ENCODE peak calls at places on chromosomes 13 and 19, in six cellular contexts. One of them, this sample, is unnamed.

GRCh38 chr19:2483084-2483483 is 7.2 kb downstream of the GADD45B start:
- DNase-seq in AG09309: no peak
- DNase-seq in AG10803: no peak
- DNase-seq in PC-3: no peak
- DNase-seq in cardiac fibroblast: no peak
- DNase-seq in CD8-positive, alpha-beta T cell: no peak
- DNase-seq in this sample: no peak

GRCh38 chr13:106322628-106323027 is 212.8 kb downstream of the EFNB2 start:
- DNase-seq in AG09309: no peak
- DNase-seq in CD8-positive, alpha-beta T cell: no peak
- DNase-seq in AG10803: no peak
- DNase-seq in cardiac fibroblast: no peak
- DNase-seq in PC-3: no peak
- DNase-seq in this sample: no peak

GRCh38 chr13:110272651-110273050 is 34.3 kb downstream of the COL4A1 start:
- DNase-seq in PC-3: no peak
- DNase-seq in AG09309: no peak
- DNase-seq in AG10803: no peak
- DNase-seq in CD8-positive, alpha-beta T cell: no peak
- DNase-seq in cardiac fibroblast: no peak
- DNase-seq in this sample: no peak

GRCh38 chr13:73367886-73368285 is 309.1 kb downstream of the KLF5 start:
- DNase-seq in PC-3: no peak
- DNase-seq in cardiac fibroblast: no peak
- DNase-seq in CD8-positive, alpha-beta T cell: no peak
- DNase-seq in AG10803: no peak
- DNase-seq in AG09309: no peak
- DNase-seq in this sample: no peak

GRCh38 chr19:19211499-19212432 is at the start of gene NCAN:
- DNase-seq in cardiac fibroblast: no peak
- DNase-seq in AG09309: no peak
- DNase-seq in PC-3: no peak
- DNase-seq in CD8-positive, alpha-beta T cell: no peak
- DNase-seq in AG10803: no peak
- DNase-seq in this sample: no peak

GRCh38 chr19:48632692-48633147 is 4.5 kb downstream of the DBP start:
- DNase-seq in AG10803: peak
- DNase-seq in AG09309: no peak
- DNase-seq in CD8-positive, alpha-beta T cell: no peak
- DNase-seq in PC-3: no peak
- DNase-seq in cardiac fibroblast: no peak
- DNase-seq in this sample: no peak

GRCh38 chr13:32008518-32009175 is 22.9 kb upstream of the FRY start:
- DNase-seq in AG09309: no peak
- DNase-seq in AG10803: no peak
- DNase-seq in PC-3: no peak
- DNase-seq in cardiac fibroblast: no peak
- DNase-seq in CD8-positive, alpha-beta T cell: no peak
- DNase-seq in this sample: no peak

GRCh38 chr13:85520445-85520844 is 278.8 kb downstream of the SLITRK6 start:
- DNase-seq in PC-3: peak
- DNase-seq in cardiac fibroblast: peak
- DNase-seq in AG09309: no peak
- DNase-seq in AG10803: peak
- DNase-seq in CD8-positive, alpha-beta T cell: no peak
- DNase-seq in this sample: no peak

GRCh38 chr13:95180513-95181245 is 120.6 kb downstream of the ABCC4 start:
- DNase-seq in cardiac fibroblast: peak
- DNase-seq in CD8-positive, alpha-beta T cell: no peak
- DNase-seq in PC-3: no peak
- DNase-seq in AG09309: no peak
- DNase-seq in AG10803: peak
- DNase-seq in this sample: no peak

GRCh38 chr19:14112809-14113385 is 4.7 kb downstream of the PRKACA start:
- DNase-seq in PC-3: no peak
- DNase-seq in AG09309: no peak
- DNase-seq in cardiac fibroblast: peak
- DNase-seq in CD8-positive, alpha-beta T cell: no peak
- DNase-seq in AG10803: no peak
- DNase-seq in this sample: no peak

DNA sequence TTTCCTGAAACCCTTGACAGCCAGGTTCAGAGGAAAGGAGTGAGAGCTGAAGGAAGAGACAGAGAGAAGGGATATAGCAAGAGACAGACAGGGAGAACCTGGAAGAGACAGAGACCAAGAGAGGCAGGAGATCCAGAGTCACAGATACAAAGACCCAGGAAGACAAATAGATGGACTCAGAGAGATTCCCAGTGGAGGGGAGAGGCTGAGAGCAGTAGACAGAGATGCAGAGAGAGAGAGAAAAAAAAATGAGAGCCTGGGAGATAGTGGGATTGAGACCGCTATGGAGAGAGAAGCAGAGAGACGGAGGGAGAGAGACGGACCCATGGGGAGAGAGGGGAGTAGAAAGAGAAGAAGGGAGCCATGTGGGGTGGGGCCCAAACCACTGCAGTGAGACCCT is 763 bp downstream of the FXYD7 start:
- DNase-seq in AG09309: no peak
- DNase-seq in CD8-positive, alpha-beta T cell: no peak
- DNase-seq in AG10803: no peak
- DNase-seq in PC-3: no peak
- DNase-seq in cardiac fibroblast: no peak
- DNase-seq in this sample: no peak
- H3K4me3 ChIP-seq in AG09309: no peak
- H3K4me3 ChIP-seq in CD8-positive, alpha-beta T cell: peak
- H3K4me3 ChIP-seq in AG10803: no peak
- H3K4me3 ChIP-seq in PC-3: no peak
- H3K4me3 ChIP-seq in cardiac fibroblast: no peak
- H3K4me3 ChIP-seq in this sample: peak

GRCh38 chr19:42078058-42078457 is 2.1 kb downstream of the ZNF574 start:
- DNase-seq in cardiac fibroblast: no peak
- DNase-seq in PC-3: no peak
- DNase-seq in CD8-positive, alpha-beta T cell: no peak
- DNase-seq in AG10803: no peak
- DNase-seq in AG09309: no peak
- DNase-seq in this sample: no peak

GRCh38 chr19:42075364-42075615 is 676 bp upstream of the ZNF574 start:
- DNase-seq in AG09309: no peak
- DNase-seq in CD8-positive, alpha-beta T cell: no peak
- DNase-seq in AG10803: no peak
- DNase-seq in cardiac fibroblast: peak
- DNase-seq in PC-3: no peak
- DNase-seq in this sample: no peak

GRCh38 chr19:42075616-42076374 is at the start of gene ZNF574:
- DNase-seq in AG10803: peak
- DNase-seq in PC-3: peak
- DNase-seq in CD8-positive, alpha-beta T cell: peak
- DNase-seq in AG09309: peak
- DNase-seq in cardiac fibroblast: peak
- DNase-seq in this sample: peak

GRCh38 chr19:42076375-42076944 is 494 bp downstream of the ZNF574 start:
- DNase-seq in cardiac fibroblast: no peak
- DNase-seq in CD8-positive, alpha-beta T cell: peak
- DNase-seq in PC-3: peak
- DNase-seq in AG10803: no peak
- DNase-seq in AG09309: no peak
- DNase-seq in this sample: no peak

DNA sequence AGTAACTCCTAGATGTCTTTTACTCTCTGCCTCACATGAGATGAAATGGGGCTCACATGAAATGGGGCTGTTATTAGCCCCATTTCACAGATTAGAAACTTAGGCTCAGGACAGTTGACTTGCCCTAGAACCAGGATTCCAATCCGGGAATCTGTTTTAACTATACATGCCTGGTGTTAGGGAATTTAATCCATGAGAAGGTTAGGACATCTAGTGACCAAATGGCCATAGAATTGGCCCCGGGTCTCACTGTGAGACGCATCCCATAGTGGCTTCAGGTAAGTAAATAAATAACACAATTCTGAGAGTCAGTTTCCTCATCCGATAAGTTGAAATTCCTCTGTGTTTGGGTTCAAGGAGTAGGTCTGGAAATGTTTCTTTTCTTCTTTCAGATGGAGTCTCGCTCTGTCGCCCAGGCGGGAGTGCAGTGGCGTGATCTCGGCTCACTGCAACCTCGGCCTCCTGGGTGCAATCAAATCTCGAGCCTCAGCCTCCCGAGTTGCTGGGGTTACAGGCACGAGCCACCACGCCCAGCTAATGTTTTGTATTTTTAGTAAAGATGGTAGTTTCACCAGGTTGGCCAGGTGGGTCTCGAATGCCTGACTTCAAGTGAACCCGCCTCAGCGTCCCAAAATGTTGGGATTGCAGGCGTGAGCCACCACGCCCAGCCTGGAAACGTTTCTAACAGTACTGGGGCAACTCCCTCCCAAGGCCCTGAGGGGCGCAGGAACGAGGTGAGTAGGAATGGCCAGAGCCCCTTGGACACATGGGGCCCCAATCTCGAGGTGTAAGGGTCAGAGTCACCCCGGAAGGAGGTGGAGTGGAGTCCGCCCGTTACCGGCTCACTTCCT is 1.2 kb upstream of the ZNF574 start:
- DNase-seq in PC-3: no peak
- DNase-seq in AG09309: no peak
- DNase-seq in CD8-positive, alpha-beta T cell: no peak
- DNase-seq in AG10803: no peak
- DNase-seq in cardiac fibroblast: no peak
- DNase-seq in this sample: no peak
- TF ChIP-seq CTCF in PC-3: no peak
- TF ChIP-seq CTCF in AG09309: no peak
- TF ChIP-seq CTCF in CD8-positive, alpha-beta T cell: no peak
- TF ChIP-seq CTCF in AG10803: no peak
- TF ChIP-seq CTCF in cardiac fibroblast: no peak
- TF ChIP-seq CTCF in this sample: no peak

GRCh38 chr19:7516281-7516862 is 469 bp downstream of the ZNF358 start:
- DNase-seq in CD8-positive, alpha-beta T cell: no peak
- DNase-seq in PC-3: no peak
- DNase-seq in AG10803: no peak
- DNase-seq in AG09309: no peak
- DNase-seq in cardiac fibroblast: no peak
- DNase-seq in this sample: no peak
- H3K4me3 ChIP-seq in CD8-positive, alpha-beta T cell: peak
- H3K4me3 ChIP-seq in PC-3: peak
- H3K4me3 ChIP-seq in AG10803: peak
- H3K4me3 ChIP-seq in AG09309: peak
- H3K4me3 ChIP-seq in cardiac fibroblast: peak
- H3K4me3 ChIP-seq in this sample: peak

GRCh38 chr19:5372572-5373200 is 32.1 kb upstream of the PTPRS start:
- DNase-seq in CD8-positive, alpha-beta T cell: no peak
- DNase-seq in cardiac fibroblast: no peak
- DNase-seq in AG10803: no peak
- DNase-seq in PC-3: no peak
- DNase-seq in AG09309: no peak
- DNase-seq in this sample: no peak

GRCh38 chr19:5365905-5366304 is 25.3 kb upstream of the PTPRS start:
- DNase-seq in cardiac fibroblast: no peak
- DNase-seq in CD8-positive, alpha-beta T cell: no peak
- DNase-seq in PC-3: no peak
- DNase-seq in AG10803: no peak
- DNase-seq in AG09309: no peak
- DNase-seq in this sample: no peak

GRCh38 chr19:5369304-5369703 is 28.7 kb upstream of the PTPRS start:
- DNase-seq in CD8-positive, alpha-beta T cell: no peak
- DNase-seq in AG10803: no peak
- DNase-seq in PC-3: no peak
- DNase-seq in cardiac fibroblast: no peak
- DNase-seq in AG09309: no peak
- DNase-seq in this sample: no peak

GRCh38 chr19:5367530-5368133 is 27.0 kb upstream of the PTPRS start:
- DNase-seq in cardiac fibroblast: no peak
- DNase-seq in CD8-positive, alpha-beta T cell: no peak
- DNase-seq in AG10803: no peak
- DNase-seq in PC-3: no peak
- DNase-seq in AG09309: no peak
- DNase-seq in this sample: no peak

DNA sequence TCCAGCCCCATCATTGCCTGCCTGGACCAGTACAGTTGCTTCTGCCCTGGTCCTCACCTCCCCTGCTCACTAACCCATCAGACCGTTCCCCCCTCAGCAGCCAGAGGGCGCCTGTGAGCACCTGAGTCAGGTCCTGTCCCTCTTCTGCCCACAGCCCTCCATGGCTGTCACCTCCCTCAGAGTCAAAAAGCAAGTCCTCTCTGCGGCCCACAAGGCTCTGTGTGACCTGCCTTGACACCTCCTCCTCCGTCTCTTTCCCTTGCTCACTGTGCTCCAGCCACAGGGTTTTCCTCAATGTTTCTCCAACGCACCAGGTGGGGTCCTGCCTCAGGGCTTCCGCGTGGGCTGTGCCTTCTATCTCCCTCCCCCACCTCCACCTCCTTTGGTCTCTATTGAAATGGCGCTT is 29.4 kb upstream of the PTPRS start:
- DNase-seq in AG09309: no peak
- DNase-seq in PC-3: peak
- DNase-seq in CD8-positive, alpha-beta T cell: peak
- DNase-seq in AG10803: no peak
- DNase-seq in cardiac fibroblast: peak
- DNase-seq in this sample: no peak
- TF ChIP-seq CTCF in AG09309: peak
- TF ChIP-seq CTCF in PC-3: peak
- TF ChIP-seq CTCF in CD8-positive, alpha-beta T cell: no peak
- TF ChIP-seq CTCF in AG10803: peak
- TF ChIP-seq CTCF in cardiac fibroblast: peak
- TF ChIP-seq CTCF in this sample: peak